ENCODE peak calls at places on chromosomes 5 and 9, in four cellular contexts. R is HTR-8/SVneo, G is body of pancreas, N is germinal center. Y is an unnamed sample.

GRCh38 chr9:26949604-26950003 is 2.6 kb upstream of the PLAA start:
- DNase-seq in G (no peak), N (no peak), R (no peak), Y (no peak)

GRCh38 chr5:7347377-7347776 is 48.6 kb upstream of the ADCY2 start:
- DNase-seq in N (no peak), G (no peak), R (no peak), Y (no peak)

GRCh38 chr9:134315716-134316443 is 10.4 kb upstream of the RXRA start:
- DNase-seq in R (no peak), G (no peak), N (no peak), Y (no peak)

GRCh38 chr5:140828402-140828737 is 610 bp downstream of the PCDHA6 start:
- DNase-seq in N (no peak), G (no peak), R (no peak), Y (no peak)

GRCh38 chr9:126239515-126239914 is 87.1 kb upstream of the MVB12B start:
- DNase-seq in N (no peak), G (no peak), R (no peak), Y (no peak)

GRCh38 chr9:126519660-126520425 is 93.9 kb upstream of the LMX1B start:
- DNase-seq in G (no peak), R (no peak), N (no peak), Y (no peak)

GRCh38 chr9:82790868-82791267 is 272.1 kb downstream of the RASEF start:
- DNase-seq in R (no peak), N (no peak), G (no peak), Y (no peak)

GRCh38 chr9:75866273-75866871 is 24.1 kb upstream of the PCSK5 start:
- DNase-seq in G (peak; percentile 54), R (no peak), N (peak; percentile 4), Y (peak; percentile 21)

GRCh38 chr5:13939647-13940046 is 4.8 kb downstream of the DNAH5 start:
- DNase-seq in N (no peak), G (no peak), R (no peak), Y (no peak)

GRCh38 chr5:176900783-176901204 is 1.6 kb upstream of the HK3 start:
- DNase-seq in N (no peak), R (no peak), G (no peak), Y (no peak)

GRCh38 chr9:87227456-87227855 is 270.2 kb upstream of the DAPK1 start:
- DNase-seq in N (no peak), G (no peak), R (no peak), Y (no peak)

GRCh38 chr5:38905516-38905915 is 59.7 kb downstream of the OSMR start:
- DNase-seq in N (no peak), R (no peak), G (no peak), Y (no peak)

GRCh38 chr5:172315599-172316531 is 32.3 kb upstream of the UBTD2 start:
- DNase-seq in N (no peak), R (no peak), G (no peak), Y (no peak)

GRCh38 chr9:76704601-76705204 is 59.5 kb upstream of the PCA3 start:
- DNase-seq in G (no peak), N (peak; percentile 37), R (peak; percentile 60), Y (peak; percentile 33)

GRCh38 chr9:116087751-116088194 is 65.8 kb upstream of the PAPPA start:
- DNase-seq in R (peak; percentile 4), G (no peak), N (no peak), Y (no peak)

GRCh38 chr9:123823194-123823947 is 106.6 kb downstream of the DENND1A start:
- DNase-seq in G (no peak), N (no peak), R (no peak), Y (no peak)

GRCh38 chr9:133584167-133584558 is 25.0 kb downstream of the FAM163B start:
- DNase-seq in G (no peak), R (no peak), N (no peak), Y (no peak)

GRCh38 chr9:9305600-9305999 is 1307.2 kb downstream of the PTPRD start:
- DNase-seq in N (no peak), R (no peak), G (no peak), Y (no peak)

GRCh38 chr5:130024006-130024405 is 119.7 kb downstream of the CHSY3 start:
- DNase-seq in G (no peak), N (no peak), R (no peak), Y (no peak)

GRCh38 chr9:71253021-71253420 is 131.6 kb upstream of the TRPM3 start:
- DNase-seq in R (no peak), N (no peak), G (no peak), Y (no peak)

GRCh38 chr5:41370482-41370881 is 139.9 kb downstream of the PLCXD3 start:
- DNase-seq in N (no peak), R (no peak), G (no peak), Y (no peak)

GRCh38 chr5:31855527-31855862 is 216.6 kb downstream of the PDZD2 start:
- DNase-seq in N (no peak), R (no peak), G (no peak), Y (no peak)

GRCh38 chr5:103410174-103410573 is 151.6 kb downstream of the MACIR start:
- DNase-seq in N (no peak), R (no peak), G (no peak), Y (peak; percentile 13)

GRCh38 chr5:165143727-165144210 is 1638.3 kb downstream of the MAT2B start:
- DNase-seq in R (no peak), N (no peak), G (no peak), Y (no peak)

GRCh38 chr9:138022121-138022741 is 144.6 kb downstream of the CACNA1B start:
- DNase-seq in N (no peak), R (peak; percentile 43), G (peak; percentile 55), Y (no peak)

GRCh38 chr9:10649076-10649475 is 36.3 kb upstream of the PTPRD start:
- DNase-seq in G (no peak), N (no peak), R (no peak), Y (no peak)

GRCh38 chr9:13665418-13666066 is 386.1 kb upstream of the MPDZ start:
- DNase-seq in R (peak; percentile 5), G (no peak), N (no peak), Y (no peak)